ENCODE peak calls at places on chromosomes 13 and 19, in nine cellular contexts. One of them, this sample, is unnamed.

GRCh38 chr19:17755977-17756670 is 4.8 kb downstream of the FCHO1 start:
- DNase-seq in fibroblast of the aortic adventitia: peak
- DNase-seq in neural crest cell: peak
- DNase-seq in MM.1S: no peak
- DNase-seq in foreskin fibroblast: no peak
- DNase-seq in B cell: peak
- DNase-seq in lung: no peak
- DNase-seq in heart right ventricle: peak
- DNase-seq in AG10803: no peak
- DNase-seq in this sample: no peak

GRCh38 chr13:110248449-110249143 is 58.4 kb downstream of the COL4A1 start:
- DNase-seq in fibroblast of the aortic adventitia: no peak
- DNase-seq in neural crest cell: no peak
- DNase-seq in MM.1S: no peak
- DNase-seq in foreskin fibroblast: no peak
- DNase-seq in B cell: no peak
- DNase-seq in lung: peak
- DNase-seq in heart right ventricle: no peak
- DNase-seq in AG10803: no peak
- DNase-seq in this sample: no peak

GRCh38 chr19:44848036-44848804 is 2.1 kb downstream of the NECTIN2 start:
- DNase-seq in fibroblast of the aortic adventitia: peak
- DNase-seq in neural crest cell: peak
- DNase-seq in MM.1S: no peak
- DNase-seq in foreskin fibroblast: no peak
- DNase-seq in B cell: no peak
- DNase-seq in lung: no peak
- DNase-seq in heart right ventricle: peak
- DNase-seq in AG10803: peak
- DNase-seq in this sample: no peak

GRCh38 chr19:33734913-33735312 is 61.8 kb upstream of the KCTD15 start:
- DNase-seq in fibroblast of the aortic adventitia: no peak
- DNase-seq in neural crest cell: no peak
- DNase-seq in MM.1S: no peak
- DNase-seq in foreskin fibroblast: no peak
- DNase-seq in B cell: no peak
- DNase-seq in lung: no peak
- DNase-seq in heart right ventricle: no peak
- DNase-seq in AG10803: no peak
- DNase-seq in this sample: no peak

GRCh38 chr13:27183561-27184147 is 12.0 kb upstream of the USP12 start:
- DNase-seq in fibroblast of the aortic adventitia: no peak
- DNase-seq in neural crest cell: no peak
- DNase-seq in MM.1S: no peak
- DNase-seq in foreskin fibroblast: peak
- DNase-seq in B cell: no peak
- DNase-seq in lung: no peak
- DNase-seq in heart right ventricle: no peak
- DNase-seq in AG10803: peak
- DNase-seq in this sample: no peak

GRCh38 chr19:343941-344624 is 513 bp downstream of the MIER2 start:
- DNase-seq in fibroblast of the aortic adventitia: peak
- DNase-seq in neural crest cell: peak
- DNase-seq in MM.1S: no peak
- DNase-seq in foreskin fibroblast: no peak
- DNase-seq in B cell: no peak
- DNase-seq in lung: no peak
- DNase-seq in heart right ventricle: no peak
- DNase-seq in AG10803: no peak
- DNase-seq in this sample: no peak

GRCh38 chr19:5572556-5573286 is 5.0 kb upstream of the TINCR start:
- DNase-seq in fibroblast of the aortic adventitia: no peak
- DNase-seq in neural crest cell: no peak
- DNase-seq in MM.1S: no peak
- DNase-seq in foreskin fibroblast: no peak
- DNase-seq in B cell: no peak
- DNase-seq in lung: no peak
- DNase-seq in heart right ventricle: no peak
- DNase-seq in AG10803: no peak
- DNase-seq in this sample: no peak

GRCh38 chr19:58357798-58358145 is 4.5 kb upstream of the A1BG start:
- DNase-seq in fibroblast of the aortic adventitia: no peak
- DNase-seq in neural crest cell: no peak
- DNase-seq in MM.1S: no peak
- DNase-seq in foreskin fibroblast: no peak
- DNase-seq in B cell: no peak
- DNase-seq in lung: no peak
- DNase-seq in heart right ventricle: no peak
- DNase-seq in AG10803: no peak
- DNase-seq in this sample: no peak

GRCh38 chr19:1121395-1121794 is 17.6 kb downstream of the GPX4 start:
- DNase-seq in fibroblast of the aortic adventitia: no peak
- DNase-seq in neural crest cell: no peak
- DNase-seq in MM.1S: no peak
- DNase-seq in foreskin fibroblast: no peak
- DNase-seq in B cell: no peak
- DNase-seq in lung: no peak
- DNase-seq in heart right ventricle: no peak
- DNase-seq in AG10803: no peak
- DNase-seq in this sample: no peak

GRCh38 chr19:47272448-47273312 is 2.0 kb upstream of the INAFM1 start:
- DNase-seq in fibroblast of the aortic adventitia: peak
- DNase-seq in neural crest cell: no peak
- DNase-seq in MM.1S: no peak
- DNase-seq in foreskin fibroblast: no peak
- DNase-seq in B cell: no peak
- DNase-seq in lung: no peak
- DNase-seq in heart right ventricle: no peak
- DNase-seq in AG10803: peak
- DNase-seq in this sample: peak

DNA sequence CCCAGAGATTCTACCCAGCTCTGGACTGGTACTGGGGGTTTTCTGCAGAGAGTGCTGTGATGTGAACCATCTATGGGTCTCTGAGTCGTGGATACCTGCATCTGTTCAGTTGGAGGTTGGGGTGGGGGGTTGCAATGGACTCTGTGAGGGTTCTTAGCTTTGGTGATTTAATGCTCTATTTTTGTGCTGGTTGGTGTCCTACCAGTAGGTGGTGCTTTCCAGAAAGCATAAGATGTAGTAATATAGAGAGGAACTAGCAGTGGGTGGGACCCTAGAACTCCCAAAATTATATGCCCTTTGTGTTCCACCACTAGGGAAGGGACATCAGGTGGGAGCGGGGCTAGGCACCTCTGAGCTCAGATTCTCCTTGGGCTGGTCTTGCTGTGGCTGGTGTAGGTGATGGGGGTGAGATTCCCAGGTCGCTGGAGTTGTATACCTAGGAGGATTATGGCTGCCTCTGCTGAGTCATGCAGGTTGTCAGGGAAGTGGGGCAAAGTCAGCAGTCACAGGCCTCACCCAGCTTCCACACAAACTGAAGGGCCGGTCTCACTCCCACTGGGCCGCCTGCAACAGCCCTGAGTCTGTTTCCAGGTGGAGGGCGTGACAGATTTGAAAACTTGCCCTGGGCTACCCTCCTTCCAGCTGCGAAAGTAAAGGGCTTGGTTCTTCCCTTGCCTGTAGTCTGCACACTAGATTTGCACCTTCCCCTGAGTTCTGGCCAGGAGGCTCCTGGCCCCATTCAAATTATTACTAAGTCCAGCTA is 573.0 kb upstream of the SLITRK1 start:
- DNase-seq in fibroblast of the aortic adventitia: no peak
- DNase-seq in neural crest cell: no peak
- DNase-seq in MM.1S: no peak
- DNase-seq in foreskin fibroblast: no peak
- DNase-seq in B cell: no peak
- DNase-seq in lung: no peak
- DNase-seq in heart right ventricle: no peak
- DNase-seq in AG10803: no peak
- DNase-seq in this sample: no peak
- TF ChIP-seq CTCF in fibroblast of the aortic adventitia: no peak
- TF ChIP-seq CTCF in neural crest cell: peak
- TF ChIP-seq CTCF in MM.1S: no peak
- TF ChIP-seq CTCF in foreskin fibroblast: no peak
- TF ChIP-seq CTCF in B cell: no peak
- TF ChIP-seq CTCF in lung: no peak
- TF ChIP-seq CTCF in heart right ventricle: no peak
- TF ChIP-seq CTCF in AG10803: no peak
- TF ChIP-seq CTCF in this sample: no peak

GRCh38 chr13:111287201-111287600 is 33.2 kb upstream of the TEX29 start:
- DNase-seq in fibroblast of the aortic adventitia: no peak
- DNase-seq in neural crest cell: no peak
- DNase-seq in MM.1S: no peak
- DNase-seq in foreskin fibroblast: no peak
- DNase-seq in B cell: no peak
- DNase-seq in lung: no peak
- DNase-seq in heart right ventricle: no peak
- DNase-seq in AG10803: no peak
- DNase-seq in this sample: no peak

GRCh38 chr13:111288276-111288675 is 32.2 kb upstream of the TEX29 start:
- DNase-seq in fibroblast of the aortic adventitia: no peak
- DNase-seq in neural crest cell: no peak
- DNase-seq in MM.1S: no peak
- DNase-seq in foreskin fibroblast: no peak
- DNase-seq in B cell: no peak
- DNase-seq in lung: no peak
- DNase-seq in heart right ventricle: no peak
- DNase-seq in AG10803: no peak
- DNase-seq in this sample: no peak

GRCh38 chr13:111284579-111284978 is 35.9 kb upstream of the TEX29 start:
- DNase-seq in fibroblast of the aortic adventitia: no peak
- DNase-seq in neural crest cell: no peak
- DNase-seq in MM.1S: no peak
- DNase-seq in foreskin fibroblast: no peak
- DNase-seq in B cell: no peak
- DNase-seq in lung: no peak
- DNase-seq in heart right ventricle: no peak
- DNase-seq in AG10803: no peak
- DNase-seq in this sample: no peak

GRCh38 chr13:111283991-111284390 is 36.5 kb upstream of the TEX29 start:
- DNase-seq in fibroblast of the aortic adventitia: no peak
- DNase-seq in neural crest cell: no peak
- DNase-seq in MM.1S: no peak
- DNase-seq in foreskin fibroblast: no peak
- DNase-seq in B cell: no peak
- DNase-seq in lung: peak
- DNase-seq in heart right ventricle: no peak
- DNase-seq in AG10803: peak
- DNase-seq in this sample: no peak

DNA sequence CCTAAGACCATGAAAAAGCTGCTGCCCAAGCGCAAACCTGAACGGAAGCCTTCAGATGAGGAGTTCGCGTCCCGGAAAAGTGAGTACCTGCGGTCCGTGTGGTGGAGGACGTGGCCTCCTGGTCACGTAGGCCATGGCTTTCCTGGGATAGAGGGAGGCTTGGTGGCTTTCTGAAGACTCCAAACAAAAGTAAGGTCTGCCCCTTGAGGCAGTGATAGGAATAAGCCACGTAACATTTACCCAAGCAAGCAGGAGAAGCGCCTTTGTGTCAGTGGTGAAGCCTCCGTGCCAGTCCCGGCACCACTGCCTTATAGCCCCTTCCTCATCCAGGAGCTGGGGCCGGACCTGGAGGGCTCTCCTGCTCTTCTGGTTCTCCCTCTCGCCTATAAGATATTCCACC is 34.3 kb upstream of the TEX29 start:
- DNase-seq in fibroblast of the aortic adventitia: no peak
- DNase-seq in neural crest cell: no peak
- DNase-seq in MM.1S: no peak
- DNase-seq in foreskin fibroblast: no peak
- DNase-seq in B cell: no peak
- DNase-seq in lung: no peak
- DNase-seq in heart right ventricle: no peak
- DNase-seq in AG10803: no peak
- DNase-seq in this sample: no peak
- TF ChIP-seq CTCF in fibroblast of the aortic adventitia: no peak
- TF ChIP-seq CTCF in neural crest cell: peak
- TF ChIP-seq CTCF in MM.1S: no peak
- TF ChIP-seq CTCF in foreskin fibroblast: no peak
- TF ChIP-seq CTCF in B cell: no peak
- TF ChIP-seq CTCF in lung: no peak
- TF ChIP-seq CTCF in heart right ventricle: no peak
- TF ChIP-seq CTCF in AG10803: no peak
- TF ChIP-seq CTCF in this sample: no peak

DNA sequence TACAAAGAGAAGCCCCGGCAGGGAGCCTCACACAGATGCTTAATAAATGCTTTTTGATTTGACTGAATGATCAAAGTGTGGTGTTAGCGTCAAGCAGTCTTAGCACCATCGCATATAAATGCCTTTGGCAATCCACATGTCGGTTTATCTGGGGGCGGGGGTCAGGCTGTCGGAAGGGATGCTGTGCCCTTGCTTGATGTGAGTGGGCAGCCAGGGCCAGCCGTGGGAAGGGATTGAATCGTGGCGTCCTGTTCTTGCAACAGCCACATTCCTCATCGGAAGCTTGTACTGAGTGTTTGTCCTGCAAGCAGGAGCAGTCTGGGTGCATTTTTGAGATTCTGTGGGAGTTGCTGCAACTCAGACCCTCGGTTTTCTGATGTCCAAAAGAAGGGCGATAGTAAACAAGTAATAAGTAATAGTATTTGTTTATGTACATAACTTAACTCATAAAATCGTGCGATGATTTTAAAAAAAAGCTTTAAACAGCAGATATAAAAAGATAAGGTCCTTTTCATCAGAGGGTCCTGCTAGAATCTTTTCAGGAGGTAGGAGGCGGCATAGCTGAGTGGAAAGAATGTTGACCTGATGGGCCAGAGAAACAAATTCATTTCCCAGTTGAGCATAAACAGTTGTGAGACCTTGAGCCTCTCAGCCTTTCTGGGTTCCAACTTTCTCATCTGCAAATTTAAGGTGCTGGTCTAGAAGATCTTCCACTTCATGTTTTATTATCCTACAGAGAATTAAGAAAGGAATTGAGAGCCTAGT is 173.3 kb downstream of the LACC1 start:
- DNase-seq in fibroblast of the aortic adventitia: peak
- DNase-seq in neural crest cell: no peak
- DNase-seq in MM.1S: no peak
- DNase-seq in foreskin fibroblast: peak
- DNase-seq in B cell: no peak
- DNase-seq in lung: peak
- DNase-seq in heart right ventricle: no peak
- DNase-seq in AG10803: peak
- DNase-seq in this sample: peak
- TF ChIP-seq CTCF in fibroblast of the aortic adventitia: no peak
- TF ChIP-seq CTCF in neural crest cell: no peak
- TF ChIP-seq CTCF in MM.1S: no peak
- TF ChIP-seq CTCF in foreskin fibroblast: no peak
- TF ChIP-seq CTCF in B cell: no peak
- TF ChIP-seq CTCF in lung: no peak
- TF ChIP-seq CTCF in heart right ventricle: no peak
- TF ChIP-seq CTCF in AG10803: no peak
- TF ChIP-seq CTCF in this sample: peak

DNA sequence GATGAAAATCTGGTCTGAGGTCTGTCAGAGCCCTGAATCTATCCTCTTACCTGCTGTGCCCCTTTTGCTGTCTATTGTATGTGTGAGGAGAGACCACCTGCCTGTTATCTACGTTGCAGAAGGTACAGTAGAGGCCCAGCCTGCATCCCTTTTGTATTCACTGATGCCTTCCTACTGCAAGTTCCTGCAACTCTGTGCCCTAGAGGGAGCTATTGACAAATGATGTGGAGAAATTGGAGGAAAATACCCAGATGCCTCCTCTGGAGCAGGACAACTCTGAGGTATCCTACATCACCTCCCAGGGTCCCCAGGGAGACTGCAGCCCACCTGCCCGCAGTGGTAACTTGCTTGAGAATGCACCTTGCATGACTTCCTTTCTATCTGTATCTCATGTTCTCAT is 33.7 kb downstream of the SIAH3 start:
- DNase-seq in fibroblast of the aortic adventitia: no peak
- DNase-seq in neural crest cell: no peak
- DNase-seq in MM.1S: no peak
- DNase-seq in foreskin fibroblast: no peak
- DNase-seq in B cell: no peak
- DNase-seq in lung: no peak
- DNase-seq in heart right ventricle: no peak
- DNase-seq in AG10803: no peak
- DNase-seq in this sample: no peak
- TF ChIP-seq CTCF in fibroblast of the aortic adventitia: no peak
- TF ChIP-seq CTCF in neural crest cell: no peak
- TF ChIP-seq CTCF in MM.1S: no peak
- TF ChIP-seq CTCF in foreskin fibroblast: no peak
- TF ChIP-seq CTCF in B cell: no peak
- TF ChIP-seq CTCF in lung: no peak
- TF ChIP-seq CTCF in heart right ventricle: no peak
- TF ChIP-seq CTCF in AG10803: peak
- TF ChIP-seq CTCF in this sample: peak